ENCODE peak calls at places on chromosomes 13 and 19, in four cellular contexts. P is H1, K is HepG2, D is GM12878. Q is an unnamed sample.

GRCh38 chr19:29364224-29364726 is 151.3 kb upstream of the UQCRFS1 start:
- DNase-seq in P (peak; percentile 45), K (no peak), D (no peak), Q (no peak)

GRCh38 chr13:21445759-21446158 is 13.3 kb downstream of the ZDHHC20 start:
- DNase-seq in P (no peak), K (no peak), D (no peak), Q (no peak)

GRCh38 chr19:47305309-47305751 is 4.3 kb upstream of the C5AR1 start:
- DNase-seq in P (peak; percentile 96), K (peak; percentile 81), D (peak; percentile 62), Q (no peak)

GRCh38 chr13:48731957-48732569 is 78.3 kb downstream of the CYSLTR2 start:
- DNase-seq in P (peak; percentile 83), K (peak; percentile 11), D (no peak), Q (peak; percentile 35)

GRCh38 chr19:55406869-55407624 is 541 bp downstream of the UBE2S start:
- DNase-seq in P (no peak), K (no peak), D (no peak), Q (no peak)

GRCh38 chr19:1815605-1816529 is 3.8 kb upstream of the ATP8B3 start:
- DNase-seq in P (no peak), K (no peak), D (no peak), Q (no peak)

GRCh38 chr19:35582760-35583159 is 3.2 kb upstream of the PMIS2 start:
- DNase-seq in P (no peak), K (no peak), D (no peak), Q (no peak)

GRCh38 chr19:29831041-29831548 is 19.3 kb downstream of the CCNE1 start:
- DNase-seq in P (no peak), K (no peak), D (no peak), Q (no peak)

GRCh38 chr13:99275093-99275469 is 16.9 kb upstream of the GPR18 start:
- DNase-seq in P (no peak), K (no peak), D (no peak), Q (no peak)
- TF ChIP-seq TAF1 in P (no peak), K (no peak), D (no peak), Q (no peak)

DNA sequence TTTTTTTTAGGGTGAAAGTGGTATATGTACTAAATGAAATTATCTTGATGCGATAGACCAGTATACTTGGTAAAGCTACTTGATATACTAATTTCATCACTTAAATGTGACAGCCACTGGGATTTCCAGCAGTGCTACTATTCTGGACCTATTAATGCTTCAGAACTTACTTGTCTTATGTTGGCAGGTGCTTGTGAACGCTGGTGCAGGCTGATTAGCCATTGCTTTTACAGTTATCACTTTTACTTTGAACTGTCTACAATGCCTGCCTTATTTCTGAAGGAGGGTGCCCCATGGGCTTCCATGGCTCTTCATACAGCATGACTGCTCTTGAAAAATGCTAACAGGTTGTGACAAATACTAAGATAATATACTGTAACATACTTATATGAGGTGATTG is 294.7 kb downstream of the GPC6 start:
- DNase-seq in P (no peak), K (no peak), D (no peak), Q (no peak)
- TF ChIP-seq POLR2AphosphoS5 in P (no peak), K (no peak), D (no peak), Q (no peak)

GRCh38 chr13:112132142-112132541 is 65.2 kb downstream of the SOX1 start:
- DNase-seq in P (no peak), K (no peak), D (no peak), Q (no peak)
- TF ChIP-seq TAF1 in P (no peak), K (no peak), D (no peak), Q (no peak)

GRCh38 chr13:75618308-75618707 is 17.8 kb upstream of the LMO7 start:
- DNase-seq in P (no peak), K (no peak), D (no peak), Q (no peak)
- TF ChIP-seq POLR2AphosphoS5 in P (no peak), K (no peak), D (no peak), Q (no peak)

GRCh38 chr13:111049791-111050538 is 65.1 kb upstream of the ARHGEF7 start:
- DNase-seq in P (peak; percentile 60), K (no peak), D (no peak), Q (no peak)
- TF ChIP-seq TAF1 in P (no peak), K (no peak), D (no peak), Q (no peak)

GRCh38 chr13:113448885-113449692 is 4.2 kb downstream of the ADPRHL1 start:
- DNase-seq in P (no peak), K (peak; percentile 91), D (peak; percentile 4), Q (peak; percentile 49)
- TF ChIP-seq POLR2AphosphoS5 in P (no peak), K (peak; percentile 55), D (no peak), Q (peak; percentile 77)

GRCh38 chr19:45659096-45659729 is 8.8 kb upstream of the GIPR start:
- DNase-seq in P (no peak), K (no peak), D (no peak), Q (no peak)

GRCh38 chr19:45664575-45664974 is 3.4 kb upstream of the GIPR start:
- DNase-seq in P (no peak), K (no peak), D (no peak), Q (no peak)

GRCh38 chr19:45668342-45668871 is 386 bp downstream of the GIPR start:
- DNase-seq in P (no peak), K (no peak), D (no peak), Q (no peak)

GRCh38 chr19:45667620-45668341 is at the start of gene GIPR:
- DNase-seq in P (peak; percentile 89), K (peak; percentile 44), D (no peak), Q (no peak)

DNA sequence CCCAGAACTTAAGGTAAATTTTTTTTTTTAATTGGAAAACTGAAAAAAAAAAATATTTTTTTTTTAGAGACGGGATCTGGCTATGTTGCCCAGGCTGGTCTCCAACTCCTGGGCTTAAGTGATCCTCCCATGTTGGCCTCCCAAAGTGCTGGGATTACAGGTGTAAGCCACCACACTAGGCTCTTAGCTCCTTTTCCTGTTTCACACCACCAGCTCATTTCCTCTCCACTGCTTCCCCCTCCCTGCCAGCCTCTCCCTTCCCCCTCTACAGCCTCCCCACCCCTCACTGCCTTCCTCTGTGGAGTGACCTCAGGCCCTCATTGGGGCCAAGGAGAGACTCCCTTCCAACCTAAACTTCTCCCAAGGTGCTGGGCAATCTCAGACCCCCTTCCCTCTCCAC is 4.2 kb upstream of the GIPR start:
- DNase-seq in P (no peak), K (no peak), D (no peak), Q (no peak)
- TF ChIP-seq TAF1 in P (no peak), K (no peak), D (no peak), Q (no peak)

Q was measured in GM12891.